ENCODE peak calls at places on chromosomes 2 and 18, in four cellular contexts. C is ureter, Y is NCI-H1417, I is amniotic stem cell. P is an unnamed sample.

GRCh38 chr18:75551071-75551470 is 123.6 kb upstream of the SMIM21 start:
- DNase-seq in I (no peak), Y (no peak), C (no peak), P (no peak)

GRCh38 chr2:225670111-225670974 is 270.8 kb downstream of the NYAP2 start:
- DNase-seq in Y (peak; percentile 71), C (no peak), I (no peak), P (peak; percentile 58)

GRCh38 chr18:34647251-34647650 is 62.8 kb upstream of the DTNA start:
- DNase-seq in I (no peak), Y (no peak), C (no peak), P (no peak)

GRCh38 chr2:27870724-27871123 is 19.5 kb downstream of the RBKS start:
- DNase-seq in Y (no peak), I (no peak), C (no peak), P (no peak)

GRCh38 chr18:70041459-70042020 is 93.9 kb upstream of the CD226 start:
- DNase-seq in I (no peak), Y (no peak), C (no peak), P (no peak)

GRCh38 chr2:123993728-123994323 is 31.3 kb upstream of the CNTNAP5 start:
- DNase-seq in I (no peak), Y (peak; percentile 49), C (peak; percentile 44), P (peak; percentile 22)

GRCh38 chr2:233849607-233850271 is 4.6 kb downstream of the HJURP start:
- DNase-seq in I (no peak), C (no peak), Y (no peak), P (no peak)

GRCh38 chr2:219675206-219675605 is 47.8 kb downstream of the SLC4A3 start:
- DNase-seq in Y (no peak), C (no peak), I (no peak), P (no peak)

GRCh38 chr2:120014231-120014990 is 1.5 kb downstream of the EPB41L5 start:
- DNase-seq in I (no peak), C (no peak), Y (no peak), P (no peak)

GRCh38 chr2:160431441-160431840 is 62.2 kb downstream of the RBMS1 start:
- DNase-seq in I (no peak), Y (no peak), C (no peak), P (peak; percentile 78)

GRCh38 chr2:74548919-74549684 is 4.6 kb downstream of the LOXL3 start:
- DNase-seq in I (peak; percentile 25), C (peak; percentile 67), Y (peak; percentile 87), P (peak; percentile 50)

GRCh38 chr2:234805826-234806225 is 146.0 kb upstream of the SH3BP4 start:
- DNase-seq in Y (no peak), C (no peak), I (no peak), P (no peak)